ENCODE peak calls at places on chromosome 13, in seven cellular contexts. One of them, this sample, is unnamed.

GRCh38 chr13:44017756-44018309 is 138.1 kb downstream of the LACC1 start:
- DNase-seq in body of pancreas: no peak
- DNase-seq in WERI-Rb-1: no peak
- DNase-seq in GM23248: no peak
- DNase-seq in ovary: no peak
- DNase-seq in cardiac muscle cell: no peak
- DNase-seq in colonic mucosa: no peak
- DNase-seq in this sample: no peak

GRCh38 chr13:48236528-48237353 is 3.7 kb downstream of the ITM2B start:
- DNase-seq in body of pancreas: no peak
- DNase-seq in WERI-Rb-1: no peak
- DNase-seq in GM23248: peak; percentile 45
- DNase-seq in ovary: no peak
- DNase-seq in cardiac muscle cell: peak; percentile 9
- DNase-seq in colonic mucosa: no peak
- DNase-seq in this sample: no peak

GRCh38 chr13:41562083-41562482 is 104.7 kb downstream of the RGCC start:
- DNase-seq in body of pancreas: peak; percentile 51
- DNase-seq in WERI-Rb-1: no peak
- DNase-seq in GM23248: peak; percentile 96
- DNase-seq in ovary: peak; percentile 71
- DNase-seq in cardiac muscle cell: no peak
- DNase-seq in colonic mucosa: peak; percentile 55
- DNase-seq in this sample: no peak

GRCh38 chr13:93226623-93227279 is at the start of gene GPC6:
- DNase-seq in body of pancreas: peak; percentile 59
- DNase-seq in WERI-Rb-1: peak; percentile 95
- DNase-seq in GM23248: peak; percentile 90
- DNase-seq in ovary: peak; percentile 58
- DNase-seq in cardiac muscle cell: peak; percentile 89
- DNase-seq in colonic mucosa: peak; percentile 44
- DNase-seq in this sample: no peak

GRCh38 chr13:84400711-84401110 is 518.4 kb upstream of the SLITRK1 start:
- DNase-seq in body of pancreas: no peak
- DNase-seq in WERI-Rb-1: no peak
- DNase-seq in GM23248: peak; percentile 69
- DNase-seq in ovary: no peak
- DNase-seq in cardiac muscle cell: no peak
- DNase-seq in colonic mucosa: no peak
- DNase-seq in this sample: no peak

GRCh38 chr13:76667551-76667950 is 218.7 kb downstream of the KCTD12 start:
- DNase-seq in body of pancreas: no peak
- DNase-seq in WERI-Rb-1: no peak
- DNase-seq in GM23248: peak; percentile 82
- DNase-seq in ovary: no peak
- DNase-seq in cardiac muscle cell: no peak
- DNase-seq in colonic mucosa: peak; percentile 21
- DNase-seq in this sample: peak; percentile 23

GRCh38 chr13:19067767-19068166 is 113.9 kb downstream of the TUBA3C start:
- DNase-seq in body of pancreas: no peak
- DNase-seq in WERI-Rb-1: no peak
- DNase-seq in GM23248: no peak
- DNase-seq in ovary: no peak
- DNase-seq in cardiac muscle cell: no peak
- DNase-seq in colonic mucosa: no peak
- DNase-seq in this sample: no peak

GRCh38 chr13:59766236-59766635 is 397.5 kb downstream of the DIAPH3 start:
- DNase-seq in body of pancreas: no peak
- DNase-seq in WERI-Rb-1: no peak
- DNase-seq in GM23248: no peak
- DNase-seq in ovary: no peak
- DNase-seq in cardiac muscle cell: no peak
- DNase-seq in colonic mucosa: no peak
- DNase-seq in this sample: no peak

GRCh38 chr13:92676246-92676645 is 550.4 kb upstream of the GPC6 start:
- DNase-seq in body of pancreas: no peak
- DNase-seq in WERI-Rb-1: no peak
- DNase-seq in GM23248: no peak
- DNase-seq in ovary: no peak
- DNase-seq in cardiac muscle cell: no peak
- DNase-seq in colonic mucosa: no peak
- DNase-seq in this sample: no peak

GRCh38 chr13:51532736-51533197 is 51.5 kb upstream of the WDFY2 start:
- DNase-seq in body of pancreas: no peak
- DNase-seq in WERI-Rb-1: no peak
- DNase-seq in GM23248: no peak
- DNase-seq in ovary: no peak
- DNase-seq in cardiac muscle cell: no peak
- DNase-seq in colonic mucosa: no peak
- DNase-seq in this sample: no peak

GRCh38 chr13:31909889-31910551 is 121.6 kb upstream of the FRY start:
- DNase-seq in body of pancreas: peak; percentile 66
- DNase-seq in WERI-Rb-1: peak; percentile 44
- DNase-seq in GM23248: peak; percentile 81
- DNase-seq in ovary: peak; percentile 52
- DNase-seq in cardiac muscle cell: peak; percentile 69
- DNase-seq in colonic mucosa: peak; percentile 62
- DNase-seq in this sample: peak; percentile 45

GRCh38 chr13:110976785-110977184 is 61.9 kb upstream of the ANKRD10 start:
- DNase-seq in body of pancreas: no peak
- DNase-seq in WERI-Rb-1: no peak
- DNase-seq in GM23248: no peak
- DNase-seq in ovary: no peak
- DNase-seq in cardiac muscle cell: no peak
- DNase-seq in colonic mucosa: no peak
- DNase-seq in this sample: no peak

GRCh38 chr13:46211521-46212351 is at the start of gene LRRC63:
- DNase-seq in body of pancreas: peak; percentile 81
- DNase-seq in WERI-Rb-1: peak; percentile 91
- DNase-seq in GM23248: peak; percentile 70
- DNase-seq in ovary: peak; percentile 27
- DNase-seq in cardiac muscle cell: peak; percentile 87
- DNase-seq in colonic mucosa: peak; percentile 78
- DNase-seq in this sample: peak; percentile 79

GRCh38 chr13:80305737-80306136 is 35.2 kb downstream of the SPRY2 start:
- DNase-seq in body of pancreas: no peak
- DNase-seq in WERI-Rb-1: no peak
- DNase-seq in GM23248: peak; percentile 4
- DNase-seq in ovary: no peak
- DNase-seq in cardiac muscle cell: no peak
- DNase-seq in colonic mucosa: no peak
- DNase-seq in this sample: no peak

GRCh38 chr13:65911546-65912193 is 1318.5 kb downstream of the PCDH9 start:
- DNase-seq in body of pancreas: no peak
- DNase-seq in WERI-Rb-1: no peak
- DNase-seq in GM23248: no peak
- DNase-seq in ovary: no peak
- DNase-seq in cardiac muscle cell: no peak
- DNase-seq in colonic mucosa: no peak
- DNase-seq in this sample: no peak

GRCh38 chr13:102729560-102730275 is 34.9 kb upstream of the METTL21C start:
- DNase-seq in body of pancreas: no peak
- DNase-seq in WERI-Rb-1: no peak
- DNase-seq in GM23248: peak; percentile 58
- DNase-seq in ovary: no peak
- DNase-seq in cardiac muscle cell: no peak
- DNase-seq in colonic mucosa: no peak
- DNase-seq in this sample: no peak

GRCh38 chr13:26946675-26947342 is 186.2 kb upstream of the GPR12 start:
- DNase-seq in body of pancreas: no peak
- DNase-seq in WERI-Rb-1: no peak
- DNase-seq in GM23248: peak; percentile 70
- DNase-seq in ovary: no peak
- DNase-seq in cardiac muscle cell: peak; percentile 75
- DNase-seq in colonic mucosa: no peak
- DNase-seq in this sample: no peak

GRCh38 chr13:49786609-49787008 is 5.9 kb downstream of the KPNA3 start:
- DNase-seq in body of pancreas: no peak
- DNase-seq in WERI-Rb-1: no peak
- DNase-seq in GM23248: no peak
- DNase-seq in ovary: no peak
- DNase-seq in cardiac muscle cell: no peak
- DNase-seq in colonic mucosa: no peak
- DNase-seq in this sample: no peak

GRCh38 chr13:49791753-49792549 is 531 bp downstream of the KPNA3 start:
- DNase-seq in body of pancreas: peak; percentile 57
- DNase-seq in WERI-Rb-1: peak; percentile 25
- DNase-seq in GM23248: peak; percentile 70
- DNase-seq in ovary: peak; percentile 61
- DNase-seq in cardiac muscle cell: peak; percentile 49
- DNase-seq in colonic mucosa: peak; percentile 58
- DNase-seq in this sample: peak; percentile 45

GRCh38 chr13:49792550-49793324 is at the start of gene KPNA3:
- DNase-seq in body of pancreas: peak; percentile 98
- DNase-seq in WERI-Rb-1: peak; percentile 90
- DNase-seq in GM23248: peak; percentile 98
- DNase-seq in ovary: peak; percentile 95
- DNase-seq in cardiac muscle cell: peak; percentile 98
- DNase-seq in colonic mucosa: peak; percentile 96
- DNase-seq in this sample: peak; percentile 96

GRCh38 chr13:49791214-49791752 is 1.2 kb downstream of the KPNA3 start:
- DNase-seq in body of pancreas: peak; percentile 48
- DNase-seq in WERI-Rb-1: peak; percentile 23
- DNase-seq in GM23248: peak; percentile 40
- DNase-seq in ovary: no peak
- DNase-seq in cardiac muscle cell: peak; percentile 30
- DNase-seq in colonic mucosa: peak; percentile 58
- DNase-seq in this sample: peak; percentile 10

DNA sequence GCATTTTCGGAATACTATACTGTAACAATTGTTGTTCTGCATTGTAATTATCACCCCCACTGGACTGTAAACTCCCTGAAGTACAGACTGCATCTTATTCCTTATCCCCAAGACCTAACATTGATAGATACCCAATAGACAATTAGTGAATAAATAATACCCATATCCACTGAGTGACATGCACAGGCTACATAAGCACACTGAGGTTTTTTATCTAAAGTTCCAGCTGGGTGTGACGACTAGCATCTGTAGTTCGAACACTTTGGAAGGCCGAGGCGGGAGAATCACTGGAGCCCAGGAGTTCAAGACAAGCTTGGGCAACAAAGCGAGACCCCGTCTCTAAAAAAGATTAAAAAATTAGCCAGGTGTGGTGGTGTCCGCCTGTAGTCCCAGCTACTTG is 2.5 kb downstream of the KPNA3 start:
- DNase-seq in body of pancreas: no peak
- DNase-seq in WERI-Rb-1: no peak
- DNase-seq in GM23248: no peak
- DNase-seq in ovary: no peak
- DNase-seq in cardiac muscle cell: no peak
- DNase-seq in colonic mucosa: no peak
- DNase-seq in this sample: no peak
- H3K4me3 ChIP-seq in body of pancreas: no peak overlapping the region
- H3K4me3 ChIP-seq in WERI-Rb-1: no peak overlapping the region
- H3K4me3 ChIP-seq in GM23248: no peak overlapping the region
- H3K4me3 ChIP-seq in ovary: no peak overlapping the region
- H3K4me3 ChIP-seq in cardiac muscle cell: no peak overlapping the region
- H3K4me3 ChIP-seq in colonic mucosa: no peak overlapping the region
- H3K4me3 ChIP-seq in this sample: no peak overlapping the region

DNA sequence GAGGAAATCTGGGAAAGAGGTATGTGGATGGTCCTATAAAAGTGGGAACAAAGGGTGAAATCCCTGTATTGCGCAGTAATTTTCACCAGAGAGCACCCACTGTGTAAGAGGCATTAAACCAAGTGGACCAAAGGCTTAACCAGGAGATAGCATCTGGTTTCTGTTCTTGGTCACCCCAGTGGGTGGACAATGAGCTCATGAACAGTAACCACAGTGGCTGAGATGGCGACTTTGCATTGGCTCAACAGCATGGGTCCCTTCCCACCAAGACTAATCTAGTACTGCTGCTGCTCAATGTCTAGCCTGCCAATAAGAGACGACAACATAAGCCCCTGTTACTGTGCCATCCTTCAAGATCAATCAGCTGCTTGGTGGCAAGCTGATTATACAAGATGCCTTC is 36.6 kb downstream of the CCDC169 start:
- DNase-seq in body of pancreas: no peak
- DNase-seq in WERI-Rb-1: no peak
- DNase-seq in GM23248: peak; percentile 18
- DNase-seq in ovary: no peak
- DNase-seq in cardiac muscle cell: no peak
- DNase-seq in colonic mucosa: no peak
- DNase-seq in this sample: no peak
- H3K27ac ChIP-seq in body of pancreas: no peak overlapping the region
- H3K27ac ChIP-seq in WERI-Rb-1: no peak overlapping the region
- H3K27ac ChIP-seq in GM23248: no peak overlapping the region
- H3K27ac ChIP-seq in ovary: no peak overlapping the region
- H3K27ac ChIP-seq in cardiac muscle cell: no peak overlapping the region
- H3K27ac ChIP-seq in colonic mucosa: no peak overlapping the region
- H3K27ac ChIP-seq in this sample: no peak overlapping the region

DNA sequence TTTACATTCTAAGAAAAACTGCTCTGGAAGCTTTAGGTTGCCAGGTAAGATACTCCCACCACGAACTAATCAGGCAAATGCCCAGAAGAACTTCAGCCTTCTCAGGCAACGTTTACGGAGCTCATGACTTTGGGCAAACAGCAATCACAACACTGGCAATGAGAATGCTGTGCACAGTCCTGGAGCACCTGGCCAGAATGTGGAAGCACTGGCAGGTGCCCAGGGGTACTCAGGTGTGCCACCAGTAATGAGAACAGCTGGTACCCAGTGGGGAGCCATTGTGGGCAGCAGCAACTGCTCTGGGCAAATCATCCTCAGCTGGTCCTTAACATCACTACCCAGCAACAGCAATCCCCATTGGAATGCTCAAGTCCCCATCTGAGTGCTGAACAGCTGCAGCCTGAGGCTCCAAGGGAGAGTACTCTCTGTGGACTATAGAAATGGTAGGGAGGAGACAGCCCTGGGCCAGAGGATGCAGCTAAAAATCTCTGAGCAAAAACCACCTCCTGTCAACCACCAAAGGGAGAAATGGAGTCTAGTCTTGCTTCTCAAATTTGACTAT is 210.0 kb downstream of the FOXO1 start:
- DNase-seq in body of pancreas: peak; percentile 76
- DNase-seq in WERI-Rb-1: no peak
- DNase-seq in GM23248: no peak
- DNase-seq in ovary: no peak
- DNase-seq in cardiac muscle cell: no peak
- DNase-seq in colonic mucosa: no peak
- DNase-seq in this sample: no peak
- H3K4me3 ChIP-seq in body of pancreas: no peak overlapping the region
- H3K4me3 ChIP-seq in WERI-Rb-1: no peak overlapping the region
- H3K4me3 ChIP-seq in GM23248: no peak overlapping the region
- H3K4me3 ChIP-seq in ovary: no peak overlapping the region
- H3K4me3 ChIP-seq in cardiac muscle cell: no peak overlapping the region
- H3K4me3 ChIP-seq in colonic mucosa: no peak overlapping the region
- H3K4me3 ChIP-seq in this sample: no peak overlapping the region

DNA sequence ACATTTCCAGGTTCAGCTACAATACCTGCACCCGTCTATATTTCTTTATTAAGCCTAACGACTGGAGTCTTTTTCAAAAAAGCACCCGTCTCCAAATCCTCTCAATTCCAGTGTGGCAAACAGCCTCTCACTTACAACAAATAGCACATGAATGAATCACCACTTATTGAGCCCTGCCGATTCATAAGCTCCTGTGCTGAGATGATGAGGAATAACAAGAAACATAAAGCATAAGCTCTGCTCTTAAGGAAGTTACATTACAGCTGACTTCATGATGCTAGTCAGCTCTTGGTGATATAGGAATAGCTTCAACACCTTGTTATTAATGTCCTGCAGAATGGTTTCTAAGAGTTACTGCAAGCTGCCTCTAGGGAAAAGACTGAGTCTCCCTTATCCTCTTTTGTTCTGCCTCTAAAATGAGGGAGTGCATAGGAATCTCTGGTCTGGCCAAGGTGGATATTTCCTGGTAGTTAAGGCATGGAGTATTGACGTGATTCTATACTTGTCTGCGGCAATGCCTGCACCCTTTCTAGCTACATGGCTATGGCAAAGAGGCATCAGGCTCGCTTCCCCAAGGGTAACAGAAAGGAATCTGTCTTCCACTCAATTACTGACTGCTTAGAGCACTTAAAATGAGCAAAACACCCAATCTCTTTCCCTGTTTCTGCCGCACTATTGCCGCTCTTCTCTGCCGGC is 195.7 kb downstream of the KLF12 start:
- DNase-seq in body of pancreas: no peak
- DNase-seq in WERI-Rb-1: no peak
- DNase-seq in GM23248: peak; percentile 90
- DNase-seq in ovary: no peak
- DNase-seq in cardiac muscle cell: no peak
- DNase-seq in colonic mucosa: no peak
- DNase-seq in this sample: no peak
- H3K27ac ChIP-seq in body of pancreas: no peak overlapping the region
- H3K27ac ChIP-seq in WERI-Rb-1: no peak overlapping the region
- H3K27ac ChIP-seq in GM23248: peak overlapping the region; percentile 24
- H3K27ac ChIP-seq in ovary: no peak overlapping the region
- H3K27ac ChIP-seq in cardiac muscle cell: no peak overlapping the region
- H3K27ac ChIP-seq in colonic mucosa: no peak overlapping the region
- H3K27ac ChIP-seq in this sample: no peak overlapping the region

This sample was measured in naive thymus-derived CD4-positive, alpha-beta T cell.